ENCODE peak calls at places on chromosomes 13 and 19, in eight cellular contexts. W is CD4-positive, alpha-beta T cell; F is pancreas; Z is kidney epithelial cell; S is dorsolateral prefrontal cortex; V is heart left ventricle; E is brain microvascular endothelial cell; Y is tibial nerve. B is an unnamed sample.
A peak's percentile ranks its signal among the peaks of the same experiment; 100 is the strongest.

GRCh38 chr19:16325671-16326400 is 1.2 kb downstream of the KLF2 start:
- DNase-seq in Y (no peak), V (peak; percentile 57), S (peak; percentile 21), W (peak; percentile 58), Z (no peak), E (no peak), F (no peak), B (peak; percentile 69)

GRCh38 chr13:31675521-31675953 is 63.8 kb upstream of the RXFP2 start:
- DNase-seq in S (no peak), E (peak; percentile 4), V (no peak), Z (no peak), Y (no peak), F (no peak), W (no peak), B (no peak)

GRCh38 chr19:38869160-38869835 is 8.8 kb downstream of the RINL start:
- DNase-seq in W (no peak), Y (no peak), Z (no peak), S (no peak), E (no peak), V (peak; percentile 24), F (peak; percentile 41), B (no peak)

GRCh38 chr13:37481005-37481857 is 117.3 kb downstream of the POSTN start:
- DNase-seq in F (no peak), Z (no peak), V (no peak), Y (no peak), W (no peak), S (no peak), E (no peak), B (no peak)

GRCh38 chr13:113298001-113298945 is 1.2 kb downstream of the LAMP1 start:
- DNase-seq in Z (no peak), Y (no peak), F (no peak), W (no peak), E (no peak), S (no peak), V (no peak), B (no peak)

GRCh38 chr19:38394488-38394887 is 6.0 kb downstream of the SPRED3 start:
- DNase-seq in F (no peak), Y (no peak), E (peak; percentile 25), W (peak; percentile 62), Z (no peak), V (no peak), S (no peak), B (no peak)

GRCh38 chr19:2494084-2494446 is 18.1 kb downstream of the GADD45B start:
- DNase-seq in F (no peak), Y (no peak), E (peak; percentile 53), W (no peak), Z (no peak), V (no peak), S (peak; percentile 31), B (no peak)

GRCh38 chr19:35901854-35902661 is at the start of gene HCST:
- DNase-seq in E (no peak), F (no peak), Z (no peak), S (no peak), W (peak; percentile 14), Y (no peak), V (no peak), B (no peak)

GRCh38 chr19:7988307-7988706 is 17.1 kb downstream of the ELAVL1 start:
- DNase-seq in S (no peak), Y (no peak), W (no peak), F (no peak), V (no peak), Z (no peak), E (no peak), B (no peak)

GRCh38 chr19:739998-740715 is 10.8 kb upstream of the MISP start:
- DNase-seq in Y (no peak), Z (no peak), W (no peak), E (no peak), F (no peak), V (no peak), S (no peak), B (peak; percentile 49)

GRCh38 chr13:113632706-113633484 is 25.1 kb downstream of the ATP4B start:
- DNase-seq in Z (no peak), F (no peak), E (no peak), V (no peak), Y (no peak), W (no peak), S (no peak), B (peak; percentile 7)

GRCh38 chr19:58513694-58514563 is 2.1 kb upstream of the SLC27A5 start:
- DNase-seq in Z (peak; percentile 41), F (peak; percentile 92), V (peak; percentile 87), E (peak; percentile 62), S (peak; percentile 83), Y (peak; percentile 64), W (peak; percentile 95), B (peak; percentile 94)

GRCh38 chr13:112657850-112658445 is 31.9 kb upstream of the ATP11A start:
- DNase-seq in V (no peak), Z (peak; percentile 94), F (no peak), E (peak; percentile 83), S (no peak), W (no peak), Y (no peak), B (no peak)

GRCh38 chr13:59261928-59262488 is 901.7 kb downstream of the DIAPH3 start:
- DNase-seq in Y (no peak), E (no peak), Z (no peak), F (no peak), W (no peak), S (no peak), V (no peak), B (no peak)

GRCh38 chr19:49739933-49740332 is 23.2 kb downstream of the TSKS start:
- DNase-seq in F (no peak), W (no peak), E (no peak), Y (no peak), V (no peak), Z (no peak), S (no peak), B (no peak)

DNA sequence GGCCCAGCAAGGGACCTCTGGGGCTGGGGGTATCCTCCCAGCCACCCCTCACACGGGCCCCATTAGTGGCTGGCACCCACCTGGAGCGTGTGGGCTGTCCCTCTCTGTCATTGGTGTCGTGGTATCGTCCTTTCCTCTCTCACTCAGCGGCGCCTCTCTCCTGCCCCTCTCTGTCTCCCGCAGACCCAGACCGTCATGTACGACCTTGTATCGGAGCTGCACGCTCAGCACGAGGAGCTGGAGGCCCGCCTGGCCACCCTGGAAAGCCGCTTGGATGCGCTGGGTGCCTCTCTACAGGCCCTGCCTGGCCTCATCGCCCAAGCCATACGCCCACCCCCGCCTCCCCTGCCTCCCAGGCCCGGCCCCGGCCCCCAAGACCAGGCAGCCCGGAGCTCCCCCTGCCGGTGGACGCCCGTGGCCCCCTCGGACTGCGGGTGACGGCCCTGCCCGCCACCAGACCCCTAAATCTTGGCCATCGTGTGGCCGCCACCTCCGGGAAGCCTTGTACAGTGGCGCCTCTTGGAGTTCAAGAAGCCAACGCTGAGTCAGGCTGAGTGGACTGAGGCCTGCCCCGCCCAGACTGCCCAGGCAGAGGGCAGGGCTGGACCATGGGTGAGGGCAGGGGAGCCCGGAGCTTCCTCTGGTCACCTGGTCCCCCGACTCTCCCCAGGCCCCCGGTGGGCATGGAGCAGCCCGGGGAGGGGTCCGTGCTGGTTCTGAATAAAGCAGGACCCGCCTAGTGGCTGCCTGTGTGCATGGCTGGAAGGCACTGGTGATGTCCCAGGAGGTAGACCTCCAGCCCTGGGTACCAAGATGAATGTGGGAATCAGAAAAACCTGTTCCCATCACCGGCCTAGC is 9.8 kb upstream of the ARRDC2 start:
- DNase-seq in W (no peak), Z (no peak), V (no peak), Y (no peak), S (no peak), F (no peak), E (no peak), B (no peak)
- TF ChIP-seq CTCF in W (peak; percentile 20), Z (peak; percentile 2), V (peak; percentile 32), Y (no peak), S (no peak), F (no peak), E (peak; percentile 37), B (peak; percentile 18)

GRCh38 chr13:98103531-98103930 is 39.4 kb upstream of the FARP1 start:
- DNase-seq in Z (no peak), V (no peak), Y (no peak), E (no peak), W (no peak), F (no peak), S (no peak), B (no peak)
- H3K27me3 ChIP-seq in Z (no peaks in the 10 kb centered on the region), V (no peaks in the 10 kb centered on the region), Y (no peaks in the 10 kb centered on the region), E (no peaks in the 10 kb centered on the region), W (no peaks in the 10 kb centered on the region), F (no peaks in the 10 kb centered on the region), S (no peaks in the 10 kb centered on the region), B (no peaks in the 10 kb centered on the region)

GRCh38 chr13:104843328-104843727 is 1692.1 kb downstream of the EFNB2 start:
- DNase-seq in E (no peak), V (no peak), F (no peak), Z (no peak), W (no peak), Y (no peak), S (no peak), B (no peak)

DNA sequence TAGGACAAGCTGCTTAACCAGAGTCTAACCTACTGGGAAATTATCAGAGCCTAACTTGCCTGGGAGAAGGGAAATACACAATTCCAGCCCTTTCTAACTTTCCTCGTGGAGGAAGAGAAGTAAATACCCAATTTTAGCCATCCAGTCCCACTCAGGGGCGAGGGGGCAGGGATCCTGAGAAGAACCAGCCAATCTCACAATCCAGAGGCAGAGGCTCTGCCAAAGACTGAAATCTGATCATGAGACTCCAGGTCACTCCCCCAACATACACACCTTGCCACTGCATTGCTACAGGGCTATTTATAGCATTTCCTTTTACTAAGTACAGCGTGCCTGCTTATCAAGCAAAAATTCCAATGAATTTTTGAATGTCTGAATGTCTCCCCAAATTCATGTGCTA is 1687.6 kb downstream of the EFNB2 start:
- DNase-seq in F (no peak), S (no peak), E (no peak), Y (no peak), Z (no peak), W (no peak), V (no peak), B (no peak)
- TF ChIP-seq CTCF in F (no peak), S (no peak), E (no peak), Y (no peak), Z (no peak), W (no peak), V (no peak), B (no peak)

GRCh38 chr19:56177564-56178243 is 1.9 kb downstream of the GALP start:
- DNase-seq in E (no peak), S (no peak), W (no peak), F (no peak), V (no peak), Z (no peak), Y (no peak), B (no peak)
- H3K27me3 ChIP-seq in E (no peaks in the 10 kb centered on the region), S (peaks cover 3% of the 10 kb centered on the region), W (no peaks in the 10 kb centered on the region), F (no peaks in the 10 kb centered on the region), V (peaks cover 18% of the 10 kb centered on the region), Z (peaks cover 16% of the 10 kb centered on the region), Y (no peaks in the 10 kb centered on the region), B (no peaks in the 10 kb centered on the region)

B was measured in right lobe of liver.